ENCODE peak calls at places on chromosome 2, in seven cellular contexts. M is colonic mucosa, W is heart left ventricle, K is HCT116, L is ascending aorta, Z is prostate gland, G is upper lobe of right lung. P is an unnamed sample.

GRCh38 chr2:9473985-9474360 is 378 bp upstream of the IAH1 start:
- DNase-seq in W (peak; percentile 77), G (peak; percentile 80), Z (no peak), M (peak; percentile 67), K (no peak), L (no peak), P (peak; percentile 47)

GRCh38 chr2:95073856-95074662 is 47.5 kb downstream of the MRPS5 start:
- DNase-seq in K (no peak), M (no peak), G (no peak), L (no peak), W (no peak), Z (no peak), P (peak; percentile 2)

GRCh38 chr2:221554769-221555510 is 17.2 kb downstream of the EPHA4 start:
- DNase-seq in M (no peak), W (peak; percentile 8), K (no peak), Z (no peak), L (no peak), G (no peak), P (no peak)

GRCh38 chr2:98883780-98884211 is 52.2 kb downstream of the CRACDL start:
- DNase-seq in W (no peak), G (peak; percentile 43), Z (no peak), K (no peak), M (no peak), L (no peak), P (no peak)

GRCh38 chr2:54496920-54497319 is 40.8 kb downstream of the SPTBN1 start:
- DNase-seq in G (no peak), W (no peak), L (no peak), K (no peak), M (no peak), Z (no peak), P (no peak)

GRCh38 chr2:74423226-74424095 is 1.9 kb downstream of the WDR54 start:
- DNase-seq in K (no peak), W (no peak), L (no peak), G (no peak), M (no peak), Z (no peak), P (no peak)

GRCh38 chr2:23385748-23386421 is 906 bp downstream of the KLHL29 start:
- DNase-seq in K (no peak), G (peak; percentile 72), Z (no peak), M (no peak), W (no peak), L (no peak), P (peak; percentile 44)

GRCh38 chr2:217289909-217290283 is 430.0 kb upstream of the TNP1 start:
- DNase-seq in L (no peak), W (no peak), K (no peak), M (no peak), G (no peak), Z (peak; percentile 22), P (peak; percentile 51)

GRCh38 chr2:66813976-66814375 is 379.1 kb downstream of the MEIS1 start:
- DNase-seq in G (no peak), M (no peak), K (no peak), W (no peak), L (no peak), Z (no peak), P (no peak)

GRCh38 chr2:122955761-122956160 is 1069.3 kb upstream of the CNTNAP5 start:
- DNase-seq in G (no peak), L (no peak), Z (no peak), M (no peak), K (no peak), W (no peak), P (peak; percentile 3)

GRCh38 chr2:187644991-187645390 is 90.8 kb upstream of the TFPI start:
- DNase-seq in Z (no peak), K (no peak), W (no peak), M (no peak), L (no peak), G (no peak), P (no peak)

GRCh38 chr2:41994177-41994576 is 53.6 kb upstream of the PKDCC start:
- DNase-seq in M (no peak), W (no peak), L (no peak), K (no peak), G (no peak), Z (no peak), P (no peak)

GRCh38 chr2:129757915-129758421 is 221.5 kb upstream of the RAB6C start:
- DNase-seq in M (no peak), K (no peak), Z (no peak), G (no peak), W (no peak), L (no peak), P (no peak)

GRCh38 chr2:124046332-124046731 is 21.2 kb downstream of the CNTNAP5 start:
- DNase-seq in L (no peak), M (no peak), Z (no peak), K (no peak), W (no peak), G (no peak), P (no peak)

GRCh38 chr2:68156419-68156818 is 1.3 kb upstream of the PNO1 start:
- DNase-seq in K (no peak), W (no peak), G (no peak), L (no peak), Z (no peak), M (no peak), P (no peak)

GRCh38 chr2:68158134-68158447 is 403 bp downstream of the PNO1 start:
- DNase-seq in K (no peak), W (no peak), L (no peak), G (no peak), M (no peak), Z (no peak), P (no peak)

GRCh38 chr2:68157002-68157401 is 686 bp upstream of the PNO1 start:
- DNase-seq in L (no peak), Z (peak; percentile 4), M (no peak), G (peak; percentile 81), W (peak; percentile 69), K (no peak), P (no peak)

GRCh38 chr2:68155618-68156017 is 2.1 kb upstream of the PNO1 start:
- DNase-seq in Z (no peak), G (no peak), K (no peak), M (no peak), L (no peak), W (no peak), P (no peak)

DNA sequence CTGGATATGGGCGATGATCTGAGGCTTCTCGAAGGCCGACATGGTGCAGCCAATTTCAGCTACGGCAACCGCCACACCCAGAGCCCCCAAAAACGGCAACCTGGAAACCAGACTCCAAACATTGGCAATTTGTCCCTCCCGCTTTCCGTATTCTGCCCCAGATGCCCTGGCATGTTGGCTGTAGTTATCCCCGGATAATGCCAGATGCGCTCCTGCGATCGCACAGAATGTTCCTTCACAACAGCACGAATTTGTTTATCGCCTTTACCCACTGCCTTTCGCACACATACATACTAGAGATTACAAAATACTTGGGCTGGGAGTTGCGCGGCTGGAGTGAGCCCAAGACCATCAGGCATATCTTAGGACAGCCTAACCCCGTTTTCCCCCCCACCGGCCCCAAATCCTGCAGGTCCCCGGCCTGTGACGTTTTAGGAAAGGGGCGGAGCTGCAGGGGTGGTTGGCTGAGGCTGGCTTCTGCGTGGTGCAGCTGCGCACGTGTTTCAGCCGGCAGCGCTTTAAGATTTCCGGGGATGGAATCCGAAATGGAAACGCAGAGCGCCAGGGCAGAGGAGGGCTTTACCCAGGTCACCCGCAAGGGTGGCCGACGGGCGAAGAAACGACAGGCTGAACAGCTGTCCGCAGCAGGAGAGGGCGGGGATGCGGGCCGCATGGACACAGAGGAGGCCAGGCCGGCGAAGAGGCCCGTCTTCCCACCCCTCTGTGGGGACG is at the start of gene PNO1:
- DNase-seq in M (peak; percentile 97), G (peak; percentile 97), K (peak; percentile 92), Z (peak; percentile 94), L (peak; percentile 78), W (peak; percentile 96), P (peak; percentile 96)
- TF ChIP-seq CTCF in M (no peak), G (peak; percentile 6), K (no peak), Z (no peak), L (no peak), W (no peak), P (no peak)

GRCh38 chr2:231412616-231412963 is 17.1 kb downstream of the B3GNT7 start:
- DNase-seq in Z (no peak), W (no peak), K (no peak), G (no peak), L (no peak), M (no peak), P (no peak)
- H3K4me3 ChIP-seq in Z (peak overlapping the region; percentile 52), W (peak overlapping the region; percentile 65), K (peak overlapping the region; percentile 59), G (peak overlapping the region; percentile 62), L (peak overlapping the region; percentile 92), M (peak overlapping the region; percentile 55), P (no peak overlapping the region)

GRCh38 chr2:59398081-59398480 is 1155.4 kb downstream of the BCL11A start:
- DNase-seq in L (no peak), W (no peak), K (no peak), M (no peak), Z (no peak), G (no peak), P (no peak)
- H3K27ac ChIP-seq in L (no peak overlapping the region), W (no peak overlapping the region), K (no peak overlapping the region), M (no peak overlapping the region), Z (no peak overlapping the region), G (no peak overlapping the region), P (no peak overlapping the region)

DNA sequence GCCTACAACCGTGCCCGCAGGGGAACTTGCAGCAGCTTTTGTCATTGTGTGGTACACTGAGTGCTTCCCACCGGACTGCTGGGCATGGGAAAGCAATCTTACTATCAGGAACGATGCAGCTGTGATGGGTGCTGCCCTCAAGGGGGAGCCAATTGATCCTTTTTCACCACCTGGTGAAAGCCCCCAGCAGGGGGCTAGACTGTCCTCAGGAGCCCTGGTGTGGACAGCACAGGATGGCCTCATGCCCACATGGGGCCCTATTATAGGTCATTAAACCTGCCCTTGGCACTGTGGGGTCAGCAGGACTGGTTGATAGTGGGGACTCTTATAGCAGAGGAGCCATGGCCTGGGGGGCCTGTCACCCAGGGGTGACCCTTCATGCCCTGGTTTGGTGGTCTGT is 172.2 kb downstream of the GLI2 start:
- DNase-seq in Z (no peak), K (no peak), L (no peak), W (no peak), M (no peak), G (no peak), P (no peak)
- TF ChIP-seq CTCF in Z (no peak), K (peak; percentile 47), L (no peak), W (no peak), M (no peak), G (no peak), P (no peak)